ENCODE peak calls at places on chromosomes 13 and 19, in four cellular contexts. One of them, this sample, is unnamed.

GRCh38 chr19:43780706-43781525 is at the start of gene KCNN4:
- DNase-seq in cardiac muscle cell: no peak
- DNase-seq in nephron progenitor cell: no peak
- DNase-seq in Calu3: peak; percentile 79
- DNase-seq in this sample: no peak

GRCh38 chr19:35080613-35081170 is 34.9 kb upstream of the FXYD3 start:
- DNase-seq in Calu3: no peak
- DNase-seq in cardiac muscle cell: no peak
- DNase-seq in nephron progenitor cell: no peak
- DNase-seq in this sample: no peak

GRCh38 chr13:48636550-48636949 is 17.2 kb upstream of the CYSLTR2 start:
- DNase-seq in nephron progenitor cell: no peak
- DNase-seq in cardiac muscle cell: no peak
- DNase-seq in Calu3: no peak
- DNase-seq in this sample: no peak

GRCh38 chr19:2488942-2489731 is 13.2 kb downstream of the GADD45B start:
- DNase-seq in cardiac muscle cell: peak; percentile 93
- DNase-seq in nephron progenitor cell: peak; percentile 70
- DNase-seq in Calu3: peak; percentile 36
- DNase-seq in this sample: no peak

GRCh38 chr19:30391554-30392551 is 19.7 kb downstream of the ZNF536 start:
- DNase-seq in Calu3: no peak
- DNase-seq in nephron progenitor cell: no peak
- DNase-seq in cardiac muscle cell: no peak
- DNase-seq in this sample: no peak

GRCh38 chr19:58009666-58010301 is 7.2 kb upstream of the ZNF606 start:
- DNase-seq in nephron progenitor cell: no peak
- DNase-seq in Calu3: peak; percentile 87
- DNase-seq in cardiac muscle cell: peak; percentile 95
- DNase-seq in this sample: no peak

GRCh38 chr13:49791753-49792549 is 531 bp downstream of the KPNA3 start:
- DNase-seq in Calu3: peak; percentile 28
- DNase-seq in nephron progenitor cell: peak; percentile 67
- DNase-seq in cardiac muscle cell: peak; percentile 49
- DNase-seq in this sample: peak; percentile 43

GRCh38 chr19:1252818-1253513 is 4.6 kb downstream of the MIDN start:
- DNase-seq in nephron progenitor cell: no peak
- DNase-seq in cardiac muscle cell: no peak
- DNase-seq in Calu3: peak; percentile 73
- DNase-seq in this sample: no peak

GRCh38 chr13:21849323-21849722 is 178.4 kb downstream of the FGF9 start:
- DNase-seq in cardiac muscle cell: peak; percentile 55
- DNase-seq in nephron progenitor cell: peak; percentile 6
- DNase-seq in Calu3: peak; percentile 14
- DNase-seq in this sample: no peak

GRCh38 chr13:80029170-80029569 is 311.8 kb downstream of the SPRY2 start:
- DNase-seq in Calu3: no peak
- DNase-seq in nephron progenitor cell: no peak
- DNase-seq in cardiac muscle cell: no peak
- DNase-seq in this sample: no peak

GRCh38 chr13:42211704-42212103 is 60.2 kb upstream of the AKAP11 start:
- DNase-seq in cardiac muscle cell: no peak
- DNase-seq in Calu3: no peak
- DNase-seq in nephron progenitor cell: no peak
- DNase-seq in this sample: no peak

GRCh38 chr13:24161980-24162517 is 1.5 kb downstream of the SPATA13 start:
- DNase-seq in nephron progenitor cell: no peak
- DNase-seq in cardiac muscle cell: no peak
- DNase-seq in Calu3: peak; percentile 32
- DNase-seq in this sample: no peak

GRCh38 chr13:27194895-27195764 is 23.5 kb upstream of the USP12 start:
- DNase-seq in cardiac muscle cell: no peak
- DNase-seq in nephron progenitor cell: no peak
- DNase-seq in Calu3: peak; percentile 40
- DNase-seq in this sample: no peak

GRCh38 chr19:40192758-40193586 is 1.7 kb downstream of the MAP3K10 start:
- DNase-seq in cardiac muscle cell: no peak
- DNase-seq in nephron progenitor cell: no peak
- DNase-seq in Calu3: no peak
- DNase-seq in this sample: no peak

GRCh38 chr19:48962849-48963165 is 2.3 kb upstream of the FTL start:
- DNase-seq in Calu3: no peak
- DNase-seq in cardiac muscle cell: no peak
- DNase-seq in nephron progenitor cell: no peak
- DNase-seq in this sample: no peak

GRCh38 chr19:45401815-45402468 is 2.9 kb downstream of the PPP1R13L start:
- DNase-seq in Calu3: no peak
- DNase-seq in nephron progenitor cell: no peak
- DNase-seq in cardiac muscle cell: no peak
- DNase-seq in this sample: no peak
- TF ChIP-seq CTCF in Calu3: peak; percentile 85
- TF ChIP-seq CTCF in nephron progenitor cell: no peak
- TF ChIP-seq CTCF in cardiac muscle cell: peak; percentile 53
- TF ChIP-seq CTCF in this sample: no peak

DNA sequence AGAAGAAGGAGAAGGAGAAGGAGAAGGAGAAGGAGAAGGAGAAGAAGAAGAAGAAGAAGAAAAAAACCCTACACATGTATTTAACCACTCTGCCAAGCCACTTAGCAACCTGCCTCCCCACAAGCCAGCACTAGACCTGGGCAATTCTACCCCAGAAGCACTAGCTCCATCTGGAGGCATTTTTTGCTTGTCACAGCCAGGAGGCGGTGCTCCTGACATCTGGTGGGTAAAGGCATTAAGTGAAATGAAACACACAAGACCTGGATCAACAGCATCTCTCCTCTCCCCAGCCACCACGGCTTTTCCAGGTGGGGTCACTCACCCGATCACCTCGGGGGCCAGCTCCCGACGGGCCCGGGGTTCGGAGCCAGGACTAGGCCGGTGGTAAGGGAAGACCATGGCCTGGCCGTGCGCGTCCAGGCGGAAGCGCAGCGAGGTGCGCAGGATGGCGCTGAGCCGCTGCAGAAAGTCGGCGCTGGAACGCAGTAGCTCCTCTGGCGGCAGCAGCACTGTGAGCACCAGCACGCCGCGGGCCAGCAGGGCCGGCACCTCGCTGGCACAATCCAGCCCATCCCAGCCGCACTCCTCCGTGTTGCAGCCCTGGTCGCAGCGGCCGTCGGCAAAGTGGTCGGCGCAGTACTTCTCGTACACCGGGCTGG is 26.9 kb downstream of the NOTCH3 start:
- DNase-seq in Calu3: no peak
- DNase-seq in cardiac muscle cell: no peak
- DNase-seq in nephron progenitor cell: no peak
- DNase-seq in this sample: no peak
- TF ChIP-seq CTCF in Calu3: no peak
- TF ChIP-seq CTCF in cardiac muscle cell: peak; percentile 23
- TF ChIP-seq CTCF in nephron progenitor cell: no peak
- TF ChIP-seq CTCF in this sample: no peak

GRCh38 chr19:50932018-50932689 is 20.7 kb downstream of the KLK5 start:
- DNase-seq in Calu3: peak; percentile 84
- DNase-seq in nephron progenitor cell: no peak
- DNase-seq in cardiac muscle cell: no peak
- DNase-seq in this sample: no peak

GRCh38 chr19:50926144-50926543 is 14.9 kb upstream of the KLK4 start:
- DNase-seq in cardiac muscle cell: no peak
- DNase-seq in Calu3: no peak
- DNase-seq in nephron progenitor cell: no peak
- DNase-seq in this sample: no peak

GRCh38 chr19:50925734-50926133 is 14.5 kb upstream of the KLK4 start:
- DNase-seq in cardiac muscle cell: no peak
- DNase-seq in nephron progenitor cell: no peak
- DNase-seq in Calu3: no peak
- DNase-seq in this sample: no peak

GRCh38 chr19:50931023-50931422 is 19.8 kb upstream of the KLK4 start:
- DNase-seq in Calu3: no peak
- DNase-seq in nephron progenitor cell: no peak
- DNase-seq in cardiac muscle cell: no peak
- DNase-seq in this sample: no peak

DNA sequence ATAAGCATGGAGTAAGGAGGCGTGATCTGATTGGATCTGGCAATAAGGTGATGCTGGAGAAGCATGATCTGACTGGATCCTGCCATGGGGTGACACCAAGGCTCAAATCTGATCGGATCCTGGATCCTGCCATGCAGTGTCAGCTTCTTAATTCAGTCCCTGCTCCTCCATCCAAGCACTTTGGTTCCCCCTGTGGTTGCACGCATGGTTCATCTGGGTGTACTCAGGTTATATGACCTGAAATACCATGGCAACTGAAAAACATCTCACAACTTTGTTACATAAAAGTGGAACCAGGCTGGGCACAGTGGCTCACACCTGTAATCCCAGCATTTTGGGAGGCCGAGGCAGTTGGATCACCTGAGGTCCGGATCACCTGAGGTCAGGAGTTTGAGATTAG is 17.6 kb upstream of the KLK4 start:
- DNase-seq in Calu3: no peak
- DNase-seq in nephron progenitor cell: no peak
- DNase-seq in cardiac muscle cell: no peak
- DNase-seq in this sample: no peak
- TF ChIP-seq CTCF in Calu3: no peak
- TF ChIP-seq CTCF in nephron progenitor cell: no peak
- TF ChIP-seq CTCF in cardiac muscle cell: no peak
- TF ChIP-seq CTCF in this sample: no peak

DNA sequence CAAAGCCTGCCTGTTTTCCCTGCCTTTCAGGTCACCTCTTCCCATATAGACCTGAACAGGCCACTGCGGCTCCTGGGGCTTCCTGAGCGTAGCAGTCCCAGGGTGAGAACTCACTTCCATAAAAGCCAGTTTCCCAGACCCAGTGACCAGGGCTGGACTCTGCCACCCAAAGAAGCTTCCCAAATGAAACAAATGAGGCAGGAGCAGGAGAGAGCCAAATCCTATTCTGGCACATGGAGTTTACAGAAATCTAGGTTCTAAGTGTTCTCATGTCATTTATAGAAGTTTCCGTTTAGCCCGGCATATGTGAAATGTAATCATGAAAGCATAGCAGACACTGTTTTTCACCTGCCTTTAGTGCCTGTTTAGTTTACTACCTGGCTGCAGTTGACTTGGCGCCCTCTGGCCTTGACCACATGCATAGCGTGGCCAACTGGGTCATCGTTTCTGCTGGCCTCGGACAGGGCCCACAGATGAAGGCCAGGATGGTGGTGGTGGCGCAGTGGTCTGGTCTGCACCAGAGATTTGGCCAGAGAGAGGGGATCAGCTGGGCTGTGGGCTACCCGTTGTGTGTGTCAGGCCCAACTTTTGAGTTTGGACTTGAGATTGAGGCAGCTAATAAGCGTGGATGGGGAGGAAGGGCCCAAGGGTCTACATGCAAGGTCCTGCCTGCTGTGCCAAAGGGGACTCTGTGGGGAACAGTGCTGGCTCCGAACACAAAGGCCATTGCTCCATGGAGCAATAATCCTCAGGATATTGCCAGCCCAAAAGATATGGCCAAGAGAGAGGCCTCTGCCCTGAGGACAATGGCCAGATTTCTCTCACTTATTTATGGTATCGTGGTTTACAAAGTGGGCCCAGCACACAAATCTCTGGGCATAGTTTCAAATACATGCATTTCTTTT is 43.3 kb downstream of the NFIX start:
- DNase-seq in nephron progenitor cell: no peak
- DNase-seq in cardiac muscle cell: no peak
- DNase-seq in Calu3: no peak
- DNase-seq in this sample: no peak
- TF ChIP-seq CTCF in nephron progenitor cell: no peak
- TF ChIP-seq CTCF in cardiac muscle cell: no peak
- TF ChIP-seq CTCF in Calu3: no peak
- TF ChIP-seq CTCF in this sample: no peak

DNA sequence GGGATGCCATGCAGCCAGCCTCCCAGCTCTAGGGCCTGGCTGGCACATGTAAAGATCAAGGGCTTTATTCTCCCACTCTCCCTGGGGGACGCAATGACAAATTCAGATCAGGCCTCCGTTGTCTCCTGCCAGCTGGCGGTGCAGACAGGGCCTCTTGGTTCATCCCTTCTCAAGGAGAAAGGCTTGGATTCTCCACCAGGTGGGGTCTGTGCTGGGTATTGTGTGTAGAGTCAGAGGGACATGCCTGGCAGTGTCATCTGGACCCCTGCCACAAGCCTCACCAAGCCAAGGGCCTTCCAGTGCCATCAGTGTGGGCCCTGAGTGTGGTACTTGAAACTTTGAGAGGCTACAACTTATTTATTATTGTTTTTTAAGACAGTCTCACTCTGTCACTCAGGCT is 8.4 kb upstream of the PTPRS start:
- DNase-seq in cardiac muscle cell: no peak
- DNase-seq in Calu3: peak; percentile 12
- DNase-seq in nephron progenitor cell: no peak
- DNase-seq in this sample: no peak
- TF ChIP-seq CTCF in cardiac muscle cell: peak; percentile 3
- TF ChIP-seq CTCF in Calu3: no peak
- TF ChIP-seq CTCF in nephron progenitor cell: no peak
- TF ChIP-seq CTCF in this sample: peak; percentile 18

GRCh38 chr13:91181892-91182291 is 165.6 kb upstream of the MIR17HG start:
- DNase-seq in Calu3: no peak
- DNase-seq in cardiac muscle cell: no peak
- DNase-seq in nephron progenitor cell: no peak
- DNase-seq in this sample: no peak

GRCh38 chr13:91187522-91187921 is 160.0 kb upstream of the MIR17HG start:
- DNase-seq in cardiac muscle cell: no peak
- DNase-seq in Calu3: no peak
- DNase-seq in nephron progenitor cell: no peak
- DNase-seq in this sample: no peak

GRCh38 chr13:91184244-91184926 is 163.1 kb upstream of the MIR17HG start:
- DNase-seq in cardiac muscle cell: no peak
- DNase-seq in nephron progenitor cell: peak; percentile 4
- DNase-seq in Calu3: no peak
- DNase-seq in this sample: no peak

GRCh38 chr13:91185294-91185863 is 162.1 kb upstream of the MIR17HG start:
- DNase-seq in cardiac muscle cell: peak; percentile 15
- DNase-seq in Calu3: no peak
- DNase-seq in nephron progenitor cell: no peak
- DNase-seq in this sample: no peak
- TF ChIP-seq CTCF in cardiac muscle cell: peak; percentile 30
- TF ChIP-seq CTCF in Calu3: no peak
- TF ChIP-seq CTCF in nephron progenitor cell: peak; percentile 25
- TF ChIP-seq CTCF in this sample: peak; percentile 69

DNA sequence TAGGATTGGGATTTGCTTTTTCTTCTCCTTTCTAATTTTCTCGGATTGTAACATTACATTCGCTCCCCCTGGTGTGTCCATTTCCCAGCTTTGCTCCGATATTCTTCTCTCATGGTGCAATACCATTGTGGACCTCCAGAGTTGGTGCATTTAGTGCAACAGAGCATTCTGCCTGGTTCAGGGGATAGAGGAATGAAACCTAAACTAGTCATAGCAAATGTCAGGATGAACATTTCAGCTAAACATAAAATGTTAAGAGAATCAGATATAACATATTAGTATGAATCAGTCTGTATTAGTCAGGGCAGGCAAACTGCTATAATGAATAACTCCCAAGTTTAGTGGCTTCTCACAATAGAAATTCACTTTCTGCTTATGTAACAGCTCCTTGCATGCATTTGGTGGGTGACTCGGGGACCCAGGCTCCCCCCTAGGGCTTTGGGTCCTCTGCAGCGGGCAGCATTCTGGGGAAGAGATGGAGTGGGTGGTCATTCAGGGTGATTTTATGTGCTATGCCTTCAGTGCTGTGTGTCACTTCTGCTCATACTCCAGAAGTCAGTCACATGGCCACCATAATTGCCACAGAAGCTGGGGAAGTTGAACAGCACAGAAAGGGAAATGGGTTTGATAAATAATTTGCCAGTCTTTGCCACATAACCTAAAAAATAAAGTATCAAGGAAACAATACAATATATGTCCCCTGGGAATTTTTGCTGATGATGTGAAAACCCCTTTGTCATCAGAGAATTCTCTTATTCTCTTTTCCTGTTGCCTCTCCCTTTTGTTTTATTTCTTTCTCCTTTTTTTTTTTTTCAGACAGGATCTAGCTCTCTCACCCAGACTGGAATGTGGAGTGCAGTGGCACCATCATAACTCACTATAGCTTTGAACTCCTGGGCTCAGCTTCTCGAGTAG is 111.0 kb downstream of the HSPH1 start:
- DNase-seq in nephron progenitor cell: no peak
- DNase-seq in Calu3: no peak
- DNase-seq in cardiac muscle cell: no peak
- DNase-seq in this sample: no peak
- TF ChIP-seq CTCF in nephron progenitor cell: peak; percentile 22
- TF ChIP-seq CTCF in Calu3: no peak
- TF ChIP-seq CTCF in cardiac muscle cell: peak; percentile 36
- TF ChIP-seq CTCF in this sample: peak; percentile 49

This sample was measured in neural crest cell.